ENCODE peak calls at places on chromosome 16, in six cellular contexts. W is naive thymus-derived CD4-positive, alpha-beta T cell; U is A673; M is ovary; P is uterus; G is PC-9. A is an unnamed sample. For H3K36me3, the result is how much of the 10 kb centered on the place peaks cover.

GRCh38 chr16:87457724-87458423 is 35.0 kb downstream of the ZCCHC14 start:
- DNase-seq in W (no peak), U (peak), M (peak), P (no peak), G (peak), A (no peak)

GRCh38 chr16:77711775-77712174 is 10.5 kb upstream of the NUDT7 start:
- DNase-seq in W (no peak), U (no peak), M (no peak), P (no peak), G (no peak), A (no peak)

GRCh38 chr16:80433617-80434016 is 107.2 kb upstream of the DYNLRB2 start:
- DNase-seq in W (no peak), U (no peak), M (no peak), P (no peak), G (peak), A (no peak)

GRCh38 chr16:73053379-73054130 is 5.6 kb upstream of the ZFHX3 start:
- DNase-seq in W (no peak), U (peak), M (no peak), P (no peak), G (peak), A (no peak)

GRCh38 chr16:84315422-84315821 is 20.7 kb downstream of the WFDC1 start:
- DNase-seq in W (no peak), U (no peak), M (no peak), P (no peak), G (peak), A (no peak)

GRCh38 chr16:67161595-67162058 is 1.9 kb downstream of the FBXL8 start:
- DNase-seq in W (no peak), U (no peak), M (no peak), P (no peak), G (no peak), A (no peak)

GRCh38 chr16:10888320-10888937 is 11.4 kb downstream of the CIITA start:
- DNase-seq in W (no peak), U (no peak), M (no peak), P (no peak), G (no peak), A (no peak)

GRCh38 chr16:72848759-72849664 is 198.9 kb downstream of the ZFHX3 start:
- DNase-seq in W (no peak), U (peak), M (peak), P (peak), G (peak), A (no peak)

GRCh38 chr16:57235128-57236092 is 9.6 kb upstream of the ARL2BP start:
- DNase-seq in W (no peak), U (peak), M (no peak), P (no peak), G (no peak), A (no peak)

GRCh38 chr16:67284699-67285646 is 5.6 kb downstream of the PLEKHG4 start:
- DNase-seq in W (no peak), U (no peak), M (no peak), P (no peak), G (peak), A (no peak)

GRCh38 chr16:67767953-67768352 is 38.4 kb downstream of the RANBP10 start:
- DNase-seq in W (no peak), U (no peak), M (no peak), P (no peak), G (no peak), A (no peak)

GRCh38 chr16:57984443-57985203 is 13.7 kb upstream of the CNGB1 start:
- DNase-seq in W (peak), U (peak), M (peak), P (peak), G (no peak), A (peak)

GRCh38 chr16:1945559-1946391 is 2.8 kb upstream of the MSRB1 start:
- DNase-seq in W (no peak), U (no peak), M (no peak), P (no peak), G (no peak), A (no peak)

DNA sequence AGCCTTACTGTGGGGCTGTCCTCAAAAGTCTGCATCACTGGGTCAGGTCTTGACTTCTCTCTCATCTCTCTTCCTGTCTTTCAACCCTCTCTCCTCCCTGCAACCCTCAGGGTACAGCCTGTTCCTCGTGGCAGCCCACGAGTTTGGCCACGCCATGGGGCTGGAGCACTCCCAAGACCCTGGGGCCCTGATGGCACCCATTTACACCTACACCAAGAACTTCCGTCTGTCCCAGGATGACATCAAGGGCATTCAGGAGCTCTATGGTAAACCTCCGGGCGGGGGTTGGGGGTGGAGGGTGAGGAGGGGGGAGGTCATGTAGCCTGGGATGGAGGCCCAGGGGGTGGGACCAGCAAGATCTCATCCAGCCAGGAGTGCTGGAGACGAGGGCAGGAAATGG is 12.7 kb downstream of the MMP2 start:
- DNase-seq in W (no peak), U (no peak), M (peak), P (peak), G (no peak), A (no peak)
- H3K27ac ChIP-seq in W (no peak), U (no peak), M (no peak), P (peak), G (no peak), A (no peak)

DNA sequence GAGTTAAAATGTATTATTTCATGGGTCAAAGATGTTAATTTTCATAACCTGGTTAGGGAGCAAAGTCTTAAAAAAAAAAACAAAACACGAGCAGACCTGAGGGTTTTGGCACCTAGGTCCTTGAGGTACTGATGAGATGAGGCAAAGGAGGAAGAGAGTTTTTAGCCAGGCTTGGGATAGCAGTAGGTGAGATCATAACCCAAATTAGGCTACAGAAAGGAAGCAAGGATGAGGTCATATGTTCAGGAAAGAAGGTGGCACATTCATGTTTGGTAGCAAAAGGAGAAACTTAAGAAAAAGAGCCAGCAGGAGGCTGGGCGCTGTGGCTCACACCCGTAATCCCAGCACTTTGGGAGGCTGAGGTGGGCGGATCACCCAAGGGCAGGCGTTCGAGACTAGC is 2.8 kb downstream of the ATXN1L start:
- DNase-seq in W (no peak), U (no peak), M (no peak), P (no peak), G (no peak), A (no peak)
- H3K36me3 ChIP-seq in W (under half), U (under half), M (under half), P (under half), G (under half), A (half or more)

GRCh38 chr16:88468289-88469129 is 15.4 kb downstream of the ZFPM1 start:
- DNase-seq in W (no peak), U (peak), M (no peak), P (no peak), G (peak), A (no peak)

GRCh38 chr16:88472042-88472441 is 19.0 kb downstream of the ZFPM1 start:
- DNase-seq in W (peak), U (no peak), M (no peak), P (no peak), G (no peak), A (no peak)

GRCh38 chr16:88471575-88471974 is 18.5 kb downstream of the ZFPM1 start:
- DNase-seq in W (no peak), U (no peak), M (no peak), P (no peak), G (no peak), A (no peak)

GRCh38 chr16:88471115-88471514 is 18.0 kb downstream of the ZFPM1 start:
- DNase-seq in W (no peak), U (no peak), M (no peak), P (no peak), G (no peak), A (no peak)

DNA sequence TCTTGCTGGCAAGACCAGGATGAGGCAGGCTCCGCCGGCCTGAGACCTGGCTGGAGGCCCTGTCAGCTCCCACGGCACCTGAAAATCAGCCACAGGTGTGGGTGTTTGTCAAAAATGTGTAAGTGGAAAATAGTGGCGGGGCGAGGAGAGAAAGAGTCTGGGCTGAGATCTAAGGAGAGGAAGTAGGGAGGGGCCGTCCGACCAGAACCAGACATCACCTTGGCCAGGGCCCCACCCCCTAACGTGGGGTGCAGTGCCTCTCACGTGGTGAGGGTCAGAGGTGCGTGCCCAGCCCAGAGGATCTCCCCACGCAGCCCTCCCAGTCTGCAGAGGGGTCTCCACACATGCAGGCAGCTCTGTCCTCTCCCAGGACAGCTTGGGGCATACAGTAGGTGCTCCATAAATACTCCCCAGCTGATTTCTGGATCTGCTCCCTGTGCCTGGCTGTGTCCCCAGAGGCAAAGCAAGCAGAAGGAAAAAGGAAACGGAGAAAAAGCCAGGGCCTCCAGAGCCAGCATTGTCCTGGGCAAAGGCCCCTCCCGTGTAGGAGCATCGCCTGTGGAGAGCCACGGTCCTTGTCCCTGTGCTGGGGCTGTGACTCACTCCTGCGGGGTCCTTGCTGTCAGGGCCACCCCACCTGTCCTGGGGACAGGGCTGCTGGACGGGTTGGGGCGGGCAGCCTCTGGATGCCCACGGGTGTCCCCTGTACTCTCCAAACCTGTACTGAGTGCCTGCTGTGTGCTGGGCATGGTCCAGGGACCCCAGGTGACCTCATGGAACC is 16.7 kb downstream of the ZFPM1 start:
- DNase-seq in W (peak), U (no peak), M (no peak), P (no peak), G (no peak), A (peak)
- H3K27ac ChIP-seq in W (peak), U (no peak), M (no peak), P (no peak), G (no peak), A (peak)

GRCh38 chr16:31893824-31894223 is 20.2 kb downstream of the ZNF267 start:
- DNase-seq in W (no peak), U (no peak), M (no peak), P (no peak), G (no peak), A (no peak)
- H3K36me3 ChIP-seq in W (under half), U (half or more), M (under half), P (under half), G (half or more), A (half or more)

GRCh38 chr16:4471869-4472268 is 2.6 kb downstream of the NMRAL1 start:
- DNase-seq in W (no peak), U (no peak), M (no peak), P (no peak), G (no peak), A (no peak)

GRCh38 chr16:4474192-4474961 is at the start of gene NMRAL1:
- DNase-seq in W (peak), U (peak), M (peak), P (peak), G (peak), A (peak)

GRCh38 chr16:4472880-4473279 is 1.5 kb downstream of the NMRAL1 start:
- DNase-seq in W (no peak), U (no peak), M (no peak), P (no peak), G (no peak), A (no peak)

GRCh38 chr16:4477966-4478365 is 1.8 kb downstream of the HMOX2 start:
- DNase-seq in W (no peak), U (no peak), M (no peak), P (no peak), G (peak), A (no peak)

GRCh38 chr16:4475880-4476790 is at the start of gene HMOX2:
- DNase-seq in W (peak), U (peak), M (peak), P (peak), G (peak), A (peak)
- H3K27ac ChIP-seq in W (peak), U (peak), M (peak), P (peak), G (peak), A (peak)

GRCh38 chr16:16052916-16053315 is 103.5 kb downstream of the ABCC1 start:
- DNase-seq in W (no peak), U (no peak), M (no peak), P (no peak), G (no peak), A (no peak)
- H3K36me3 ChIP-seq in W (under half), U (under half), M (under half), P (under half), G (under half), A (half or more)

GRCh38 chr16:3157229-3158013 is 22.6 kb downstream of the ZNF213 start:
- DNase-seq in W (no peak), U (peak), M (peak), P (peak), G (peak), A (peak)
- H3K27ac ChIP-seq in W (peak), U (no peak), M (peak), P (peak), G (peak), A (peak)

GRCh38 chr16:22420606-22421135 is 46.3 kb upstream of the CDR2 start:
- DNase-seq in W (no peak), U (no peak), M (no peak), P (no peak), G (no peak), A (no peak)
- H3K36me3 ChIP-seq in W (under half), U (under half), M (under half), P (under half), G (under half), A (under half)

GRCh38 chr16:48535369-48535787 is 74.6 kb downstream of the N4BP1 start:
- DNase-seq in W (no peak), U (no peak), M (no peak), P (no peak), G (no peak), A (no peak)

GRCh38 chr16:48535831-48536599 is 74.0 kb downstream of the N4BP1 start:
- DNase-seq in W (no peak), U (no peak), M (peak), P (peak), G (no peak), A (no peak)

GRCh38 chr16:48537275-48537674 is 72.7 kb downstream of the N4BP1 start:
- DNase-seq in W (no peak), U (no peak), M (no peak), P (no peak), G (no peak), A (no peak)

GRCh38 chr16:48537909-48538745 is 71.9 kb downstream of the N4BP1 start:
- DNase-seq in W (no peak), U (no peak), M (peak), P (peak), G (no peak), A (no peak)

GRCh38 chr16:48536600-48537200 is 73.3 kb downstream of the N4BP1 start:
- DNase-seq in W (no peak), U (no peak), M (peak), P (no peak), G (no peak), A (no peak)
- H3K27ac ChIP-seq in W (no peak), U (peak), M (peak), P (peak), G (no peak), A (no peak)

A was measured in effector memory CD4-positive, alpha-beta T cell.